ENCODE peak calls at places on chromosomes 12 and 14, in four cellular contexts. One of them, this sample, is unnamed.

GRCh38 chr12:16504200-16504599 is 101.8 kb downstream of the LMO3 start:
- DNase-seq in heart right ventricle: no peak
- DNase-seq in OCI-LY7: no peak
- DNase-seq in fibroblast of lung: no peak
- DNase-seq in this sample: peak; percentile 11

GRCh38 chr12:92570056-92570753 is 132.6 kb upstream of the PLEKHG7 start:
- DNase-seq in heart right ventricle: peak; percentile 82
- DNase-seq in OCI-LY7: peak; percentile 85
- DNase-seq in fibroblast of lung: peak; percentile 92
- DNase-seq in this sample: peak; percentile 47

GRCh38 chr12:82099216-82099615 is 259.0 kb downstream of the CCDC59 start:
- DNase-seq in heart right ventricle: no peak
- DNase-seq in OCI-LY7: no peak
- DNase-seq in fibroblast of lung: no peak
- DNase-seq in this sample: no peak

GRCh38 chr14:94571950-94572349 is 9.3 kb upstream of the SERPINA5 start:
- DNase-seq in heart right ventricle: no peak
- DNase-seq in OCI-LY7: no peak
- DNase-seq in fibroblast of lung: peak; percentile 14
- DNase-seq in this sample: no peak

GRCh38 chr14:99143793-99144192 is 128.2 kb downstream of the BCL11B start:
- DNase-seq in heart right ventricle: no peak
- DNase-seq in OCI-LY7: no peak
- DNase-seq in fibroblast of lung: no peak
- DNase-seq in this sample: no peak

GRCh38 chr12:88388566-88389269 is 191.6 kb downstream of the KITLG start:
- DNase-seq in heart right ventricle: no peak
- DNase-seq in OCI-LY7: no peak
- DNase-seq in fibroblast of lung: no peak
- DNase-seq in this sample: no peak

GRCh38 chr12:93115198-93115601 is 186.1 kb upstream of the EEA1 start:
- DNase-seq in heart right ventricle: no peak
- DNase-seq in OCI-LY7: no peak
- DNase-seq in fibroblast of lung: peak; percentile 71
- DNase-seq in this sample: no peak

GRCh38 chr12:10574307-10574706 is 39.1 kb downstream of the MAGOHB start:
- DNase-seq in heart right ventricle: no peak
- DNase-seq in OCI-LY7: no peak
- DNase-seq in fibroblast of lung: no peak
- DNase-seq in this sample: no peak

GRCh38 chr14:24849471-24849870 is 200.5 kb downstream of the STXBP6 start:
- DNase-seq in heart right ventricle: no peak
- DNase-seq in OCI-LY7: no peak
- DNase-seq in fibroblast of lung: peak; percentile 43
- DNase-seq in this sample: no peak

GRCh38 chr12:87667378-87667777 is 361.8 kb downstream of the C12orf50 start:
- DNase-seq in heart right ventricle: no peak
- DNase-seq in OCI-LY7: peak; percentile 1
- DNase-seq in fibroblast of lung: peak; percentile 47
- DNase-seq in this sample: no peak

GRCh38 chr14:44649056-44649455 is 142.0 kb upstream of the FSCB start:
- DNase-seq in heart right ventricle: no peak
- DNase-seq in OCI-LY7: no peak
- DNase-seq in fibroblast of lung: no peak
- DNase-seq in this sample: no peak

GRCh38 chr14:90940318-90940962 is 120.0 kb downstream of the RPS6KA5 start:
- DNase-seq in heart right ventricle: no peak
- DNase-seq in OCI-LY7: no peak
- DNase-seq in fibroblast of lung: no peak
- DNase-seq in this sample: no peak

GRCh38 chr12:76719642-76720041 is 44.3 kb upstream of the ZDHHC17 start:
- DNase-seq in heart right ventricle: no peak
- DNase-seq in OCI-LY7: no peak
- DNase-seq in fibroblast of lung: no peak
- DNase-seq in this sample: no peak

GRCh38 chr12:132143328-132144071 is 619 bp downstream of the DDX51 start:
- DNase-seq in heart right ventricle: no peak
- DNase-seq in OCI-LY7: peak; percentile 52
- DNase-seq in fibroblast of lung: no peak
- DNase-seq in this sample: no peak

GRCh38 chr12:108214486-108214885 is 85.4 kb downstream of the WSCD2 start:
- DNase-seq in heart right ventricle: peak; percentile 27
- DNase-seq in OCI-LY7: peak; percentile 19
- DNase-seq in fibroblast of lung: peak; percentile 7
- DNase-seq in this sample: peak; percentile 57

GRCh38 chr14:103735815-103736545 is 20.4 kb downstream of the ZFYVE21 start:
- DNase-seq in heart right ventricle: no peak
- DNase-seq in OCI-LY7: no peak
- DNase-seq in fibroblast of lung: no peak
- DNase-seq in this sample: no peak

GRCh38 chr14:97331526-97331925 is 534.3 kb downstream of the VRK1 start:
- DNase-seq in heart right ventricle: no peak
- DNase-seq in OCI-LY7: no peak
- DNase-seq in fibroblast of lung: no peak
- DNase-seq in this sample: no peak

GRCh38 chr14:102131741-102132140 is 8.0 kb upstream of the WDR20 start:
- DNase-seq in heart right ventricle: no peak
- DNase-seq in OCI-LY7: no peak
- DNase-seq in fibroblast of lung: no peak
- DNase-seq in this sample: no peak

GRCh38 chr12:53963434-53964314 is 9.0 kb downstream of the HOXC12 start:
- DNase-seq in heart right ventricle: no peak
- DNase-seq in OCI-LY7: no peak
- DNase-seq in fibroblast of lung: no peak
- DNase-seq in this sample: no peak

GRCh38 chr12:29081101-29081500 is 68.0 kb upstream of the FAR2 start:
- DNase-seq in heart right ventricle: no peak
- DNase-seq in OCI-LY7: no peak
- DNase-seq in fibroblast of lung: no peak
- DNase-seq in this sample: no peak
- TF ChIP-seq CTCF in heart right ventricle: no peak
- TF ChIP-seq CTCF in OCI-LY7: no peak
- TF ChIP-seq CTCF in fibroblast of lung: no peak
- TF ChIP-seq CTCF in this sample: no peak

GRCh38 chr12:123126294-123127144 is 24.4 kb downstream of the PITPNM2 start:
- DNase-seq in heart right ventricle: no peak
- DNase-seq in OCI-LY7: no peak
- DNase-seq in fibroblast of lung: peak; percentile 97
- DNase-seq in this sample: no peak
- TF ChIP-seq CTCF in heart right ventricle: no peak
- TF ChIP-seq CTCF in OCI-LY7: peak; percentile 40
- TF ChIP-seq CTCF in fibroblast of lung: peak; percentile 54
- TF ChIP-seq CTCF in this sample: no peak

GRCh38 chr14:23364164-23364571 is 804 bp downstream of the EFS start:
- DNase-seq in heart right ventricle: no peak
- DNase-seq in OCI-LY7: no peak
- DNase-seq in fibroblast of lung: peak; percentile 9
- DNase-seq in this sample: no peak

GRCh38 chr14:23361763-23362162 is 3.2 kb downstream of the EFS start:
- DNase-seq in heart right ventricle: no peak
- DNase-seq in OCI-LY7: no peak
- DNase-seq in fibroblast of lung: no peak
- DNase-seq in this sample: no peak

GRCh38 chr14:23361320-23361719 is 3.7 kb downstream of the EFS start:
- DNase-seq in heart right ventricle: no peak
- DNase-seq in OCI-LY7: no peak
- DNase-seq in fibroblast of lung: peak; percentile 33
- DNase-seq in this sample: peak; percentile 62

GRCh38 chr14:23360496-23360895 is 4.5 kb downstream of the EFS start:
- DNase-seq in heart right ventricle: no peak
- DNase-seq in OCI-LY7: no peak
- DNase-seq in fibroblast of lung: no peak
- DNase-seq in this sample: no peak

DNA sequence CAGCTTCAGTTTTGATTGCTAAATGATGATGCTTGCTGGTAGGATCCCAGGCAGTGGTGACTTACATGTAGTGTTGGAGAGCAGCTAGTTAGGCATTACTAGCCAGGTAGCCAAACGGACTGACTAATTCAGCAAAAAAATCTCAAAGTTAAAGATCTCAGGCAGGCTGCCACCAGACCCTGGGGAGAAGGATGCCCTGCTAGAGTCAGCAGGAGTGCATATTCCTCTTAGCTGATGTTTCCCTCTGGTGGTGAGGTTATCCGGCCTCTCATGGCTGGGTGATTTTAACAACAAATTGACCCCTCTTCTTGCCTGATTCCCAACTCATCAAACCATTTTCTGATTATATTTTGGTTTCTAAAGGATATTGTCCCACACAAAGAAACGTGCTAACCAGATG is 2.8 kb downstream of the EFS start:
- DNase-seq in heart right ventricle: no peak
- DNase-seq in OCI-LY7: no peak
- DNase-seq in fibroblast of lung: peak; percentile 11
- DNase-seq in this sample: no peak
- TF ChIP-seq CTCF in heart right ventricle: no peak
- TF ChIP-seq CTCF in OCI-LY7: peak; percentile 26
- TF ChIP-seq CTCF in fibroblast of lung: peak; percentile 32
- TF ChIP-seq CTCF in this sample: no peak

DNA sequence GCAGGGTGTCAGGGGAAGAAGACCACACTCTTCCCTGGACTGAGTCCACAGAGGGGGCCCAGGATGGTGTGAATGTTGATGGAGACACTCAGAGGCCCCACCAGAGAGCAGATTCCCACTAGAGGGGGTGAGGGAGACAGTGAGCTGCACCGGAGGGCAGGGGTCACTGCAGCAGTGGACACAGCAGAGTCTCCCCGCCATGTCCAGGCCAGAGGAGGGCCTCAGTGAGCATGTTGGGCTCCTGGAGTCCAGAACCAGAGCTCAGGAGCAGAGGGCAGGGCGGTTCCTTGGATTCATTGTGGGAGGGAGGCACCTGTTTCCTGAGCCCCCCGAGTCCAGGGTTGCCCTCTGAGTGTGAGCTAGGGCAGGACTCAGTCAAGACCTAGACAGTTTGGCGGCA is 1.8 kb upstream of the KRT82 start:
- DNase-seq in heart right ventricle: no peak
- DNase-seq in OCI-LY7: no peak
- DNase-seq in fibroblast of lung: no peak
- DNase-seq in this sample: no peak
- TF ChIP-seq CTCF in heart right ventricle: no peak
- TF ChIP-seq CTCF in OCI-LY7: no peak
- TF ChIP-seq CTCF in fibroblast of lung: no peak
- TF ChIP-seq CTCF in this sample: no peak

DNA sequence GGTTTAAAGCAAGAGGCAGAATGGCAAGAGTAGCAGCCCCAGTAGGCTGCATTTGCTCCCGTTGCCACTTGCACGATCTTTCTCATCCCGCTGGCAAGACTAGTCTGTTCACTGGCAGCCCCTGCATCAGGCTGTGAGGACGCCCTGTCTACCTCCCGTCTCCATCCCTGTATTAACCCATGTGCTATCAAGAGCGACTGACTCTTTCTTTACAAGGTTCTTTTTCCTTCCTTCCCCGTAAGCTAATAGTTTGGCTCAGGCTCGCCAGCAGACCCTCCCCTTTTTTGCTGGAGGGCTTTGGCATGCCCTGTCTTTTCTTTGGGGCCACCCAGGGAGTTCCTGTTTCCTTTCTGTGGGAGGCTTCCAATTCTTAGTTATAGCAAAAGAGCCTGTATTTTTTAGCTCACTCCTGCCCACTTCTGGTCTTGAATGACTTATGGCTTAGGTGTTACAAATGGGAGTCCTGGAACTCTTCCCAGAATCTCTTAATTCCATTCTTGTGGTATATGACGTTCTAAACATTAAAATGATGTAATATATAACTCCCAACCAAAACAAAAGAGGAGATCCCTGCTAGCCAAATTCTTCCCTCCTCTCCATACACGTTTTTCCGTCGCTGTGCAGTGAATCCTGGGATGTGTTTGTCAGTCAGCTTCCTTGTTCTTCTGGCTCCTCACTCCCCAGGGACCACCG is 149.0 kb downstream of the PRKCH start:
- DNase-seq in heart right ventricle: peak; percentile 77
- DNase-seq in OCI-LY7: no peak
- DNase-seq in fibroblast of lung: peak; percentile 99
- DNase-seq in this sample: no peak
- TF ChIP-seq CTCF in heart right ventricle: no peak
- TF ChIP-seq CTCF in OCI-LY7: peak; percentile 46
- TF ChIP-seq CTCF in fibroblast of lung: peak; percentile 39
- TF ChIP-seq CTCF in this sample: no peak

DNA sequence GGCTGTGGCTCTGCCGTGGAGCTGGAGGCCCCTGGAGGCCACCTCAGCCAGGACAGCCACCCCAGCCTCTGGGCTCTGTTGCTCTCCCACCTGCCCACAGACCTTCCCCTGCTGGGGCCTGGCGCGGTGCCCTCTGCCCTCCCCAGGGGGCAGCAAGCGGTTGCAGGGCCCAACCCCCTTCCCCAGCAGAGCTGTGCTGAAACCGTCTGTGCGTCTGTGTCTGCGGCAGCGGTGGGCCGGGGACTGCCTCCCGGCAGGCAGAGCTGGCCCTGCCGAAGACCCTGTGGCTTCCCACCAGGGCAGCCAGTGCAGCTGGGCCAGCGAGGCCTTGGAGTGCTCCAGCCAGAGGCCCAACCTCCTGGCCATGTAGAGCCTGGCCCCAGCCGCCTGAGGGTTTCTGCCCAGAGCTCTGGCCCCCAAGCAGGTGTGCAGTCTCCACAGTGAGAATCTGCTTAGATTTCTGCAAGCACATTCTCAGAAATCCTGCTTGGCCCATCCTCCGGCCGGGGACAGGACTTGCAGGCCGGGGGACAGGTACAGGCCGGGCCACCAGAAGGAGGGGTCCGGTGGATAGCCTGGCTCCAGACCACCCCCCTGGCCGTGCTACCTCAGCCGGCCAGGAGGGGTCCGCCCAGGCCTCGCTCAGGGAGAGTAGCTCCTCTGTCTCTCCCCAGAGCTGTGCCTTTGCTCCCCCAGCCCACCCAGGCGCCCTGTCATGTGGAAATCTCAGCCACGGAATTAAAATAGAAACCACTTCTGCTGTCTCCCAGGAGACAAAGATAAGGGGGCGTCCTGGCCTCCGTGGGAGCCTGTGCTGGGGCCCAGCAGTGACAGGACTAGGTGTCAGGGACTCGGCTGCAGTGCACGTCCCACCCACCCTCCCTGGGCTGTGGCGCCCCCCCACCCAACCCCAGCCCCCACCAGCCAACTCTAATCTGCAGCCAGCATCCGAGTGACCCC is 3.5 kb upstream of the CRIP2 start:
- DNase-seq in heart right ventricle: peak; percentile 82
- DNase-seq in OCI-LY7: no peak
- DNase-seq in fibroblast of lung: no peak
- DNase-seq in this sample: no peak
- TF ChIP-seq CTCF in heart right ventricle: peak; percentile 39
- TF ChIP-seq CTCF in OCI-LY7: peak; percentile 22
- TF ChIP-seq CTCF in fibroblast of lung: peak; percentile 17
- TF ChIP-seq CTCF in this sample: no peak

This sample was measured in GM13977.